ENCODE peak calls at places on chromosomes 2 and 18, in six cellular contexts. One of them, this sample, is unnamed.

GRCh38 chr2:241020201-241020600 is 21.8 kb downstream of the SNED1 start:
- DNase-seq in cardiac fibroblast: no peak
- DNase-seq in spleen: no peak
- DNase-seq in A549: no peak
- DNase-seq in NB4: no peak
- DNase-seq in fibroblast of lung: no peak
- DNase-seq in this sample: no peak

GRCh38 chr2:178333851-178334250 is 117.1 kb downstream of the PRKRA start:
- DNase-seq in cardiac fibroblast: no peak
- DNase-seq in spleen: no peak
- DNase-seq in A549: no peak
- DNase-seq in NB4: no peak
- DNase-seq in fibroblast of lung: no peak
- DNase-seq in this sample: no peak

GRCh38 chr2:238441262-238442114 is 14.8 kb downstream of the ASB1 start:
- DNase-seq in cardiac fibroblast: no peak
- DNase-seq in spleen: no peak
- DNase-seq in A549: no peak
- DNase-seq in NB4: no peak
- DNase-seq in fibroblast of lung: peak
- DNase-seq in this sample: peak

GRCh38 chr2:20439193-20439475 is 7.7 kb upstream of the RHOB start:
- DNase-seq in cardiac fibroblast: peak
- DNase-seq in spleen: no peak
- DNase-seq in A549: no peak
- DNase-seq in NB4: no peak
- DNase-seq in fibroblast of lung: no peak
- DNase-seq in this sample: peak

GRCh38 chr2:10091182-10091932 is 11.1 kb upstream of the CYS1 start:
- DNase-seq in cardiac fibroblast: no peak
- DNase-seq in spleen: peak
- DNase-seq in A549: no peak
- DNase-seq in NB4: peak
- DNase-seq in fibroblast of lung: no peak
- DNase-seq in this sample: no peak

GRCh38 chr2:67311536-67311935 is 85.6 kb upstream of the ETAA1 start:
- DNase-seq in cardiac fibroblast: peak
- DNase-seq in spleen: no peak
- DNase-seq in A549: no peak
- DNase-seq in NB4: no peak
- DNase-seq in fibroblast of lung: peak
- DNase-seq in this sample: peak

GRCh38 chr2:7672685-7673071 is 755.5 kb downstream of the RNF144A start:
- DNase-seq in cardiac fibroblast: no peak
- DNase-seq in spleen: no peak
- DNase-seq in A549: no peak
- DNase-seq in NB4: no peak
- DNase-seq in fibroblast of lung: no peak
- DNase-seq in this sample: no peak

GRCh38 chr2:214489181-214489580 is 78.3 kb downstream of the VWC2L start:
- DNase-seq in cardiac fibroblast: no peak
- DNase-seq in spleen: no peak
- DNase-seq in A549: no peak
- DNase-seq in NB4: no peak
- DNase-seq in fibroblast of lung: no peak
- DNase-seq in this sample: no peak

GRCh38 chr18:12242658-12243260 is 11.4 kb upstream of the CIDEA start:
- DNase-seq in cardiac fibroblast: no peak
- DNase-seq in spleen: peak
- DNase-seq in A549: no peak
- DNase-seq in NB4: no peak
- DNase-seq in fibroblast of lung: no peak
- DNase-seq in this sample: no peak

GRCh38 chr2:152694161-152694661 is 23.1 kb downstream of the PRPF40A start:
- DNase-seq in cardiac fibroblast: peak
- DNase-seq in spleen: no peak
- DNase-seq in A549: peak
- DNase-seq in NB4: no peak
- DNase-seq in fibroblast of lung: peak
- DNase-seq in this sample: peak

GRCh38 chr18:57906852-57907251 is 103.7 kb upstream of the ATP8B1 start:
- DNase-seq in cardiac fibroblast: no peak
- DNase-seq in spleen: no peak
- DNase-seq in A549: peak
- DNase-seq in NB4: no peak
- DNase-seq in fibroblast of lung: no peak
- DNase-seq in this sample: no peak

GRCh38 chr2:158031371-158031770 is 70.3 kb upstream of the UPP2 start:
- DNase-seq in cardiac fibroblast: no peak
- DNase-seq in spleen: no peak
- DNase-seq in A549: no peak
- DNase-seq in NB4: no peak
- DNase-seq in fibroblast of lung: peak
- DNase-seq in this sample: no peak

GRCh38 chr18:2173464-2173863 is 397.8 kb downstream of the METTL4 start:
- DNase-seq in cardiac fibroblast: peak
- DNase-seq in spleen: no peak
- DNase-seq in A549: no peak
- DNase-seq in NB4: peak
- DNase-seq in fibroblast of lung: peak
- DNase-seq in this sample: peak

GRCh38 chr18:2169656-2170055 is 401.6 kb downstream of the METTL4 start:
- DNase-seq in cardiac fibroblast: no peak
- DNase-seq in spleen: no peak
- DNase-seq in A549: no peak
- DNase-seq in NB4: no peak
- DNase-seq in fibroblast of lung: peak
- DNase-seq in this sample: no peak

GRCh38 chr18:2164644-2165287 is 406.5 kb downstream of the METTL4 start:
- DNase-seq in cardiac fibroblast: no peak
- DNase-seq in spleen: no peak
- DNase-seq in A549: no peak
- DNase-seq in NB4: no peak
- DNase-seq in fibroblast of lung: no peak
- DNase-seq in this sample: no peak

GRCh38 chr18:2171840-2172625 is 399.3 kb downstream of the METTL4 start:
- DNase-seq in cardiac fibroblast: no peak
- DNase-seq in spleen: no peak
- DNase-seq in A549: no peak
- DNase-seq in NB4: no peak
- DNase-seq in fibroblast of lung: no peak
- DNase-seq in this sample: no peak

GRCh38 chr18:2168022-2168421 is 403.3 kb downstream of the METTL4 start:
- DNase-seq in cardiac fibroblast: no peak
- DNase-seq in spleen: no peak
- DNase-seq in A549: no peak
- DNase-seq in NB4: no peak
- DNase-seq in fibroblast of lung: no peak
- DNase-seq in this sample: no peak
- H3K4me3 ChIP-seq in cardiac fibroblast: no peak
- H3K4me3 ChIP-seq in spleen: no peak
- H3K4me3 ChIP-seq in A549: no peak
- H3K4me3 ChIP-seq in NB4: no peak
- H3K4me3 ChIP-seq in fibroblast of lung: no peak
- H3K4me3 ChIP-seq in this sample: no peak

DNA sequence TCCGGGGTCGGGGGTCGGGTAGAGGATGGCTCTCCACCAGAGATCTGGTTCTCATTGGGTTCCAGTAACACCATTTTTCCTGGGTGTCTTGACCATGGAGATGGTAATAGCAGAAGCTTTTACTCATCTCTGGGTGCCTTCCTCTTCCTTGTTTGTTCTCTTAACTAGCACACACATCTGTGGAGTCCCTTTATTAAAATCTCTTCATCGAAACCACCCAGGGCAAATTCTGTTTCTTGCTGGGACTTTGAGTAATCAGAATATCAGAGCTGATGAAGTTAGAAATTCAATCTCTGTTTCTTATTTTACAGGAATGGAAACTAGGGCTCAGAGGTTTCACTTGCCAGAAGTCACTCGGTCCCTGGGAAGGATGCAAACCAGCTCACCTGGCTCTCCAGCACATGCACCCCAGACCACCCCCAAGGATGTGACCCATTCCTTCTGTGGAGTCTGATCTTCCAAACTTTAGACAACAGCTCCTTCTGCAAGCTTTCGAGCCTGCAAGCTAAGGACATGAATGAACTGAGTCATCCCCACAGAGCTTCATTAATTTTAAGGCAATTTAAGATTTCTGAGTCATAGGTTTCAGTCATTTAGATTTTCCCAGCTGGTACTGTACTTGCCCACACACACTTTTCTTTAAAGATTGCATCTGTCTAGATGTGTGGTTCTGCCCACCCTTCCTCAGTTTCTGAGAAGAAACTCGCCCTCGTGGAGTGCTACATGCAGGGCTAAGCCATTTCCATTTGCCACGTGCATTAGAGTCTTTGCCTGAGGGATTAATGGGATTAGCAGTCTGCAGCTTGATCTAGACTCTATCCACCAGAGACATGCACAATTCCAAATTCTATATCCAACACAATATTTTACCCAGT is 14.7 kb upstream of the TRIB2 start:
- DNase-seq in cardiac fibroblast: peak
- DNase-seq in spleen: no peak
- DNase-seq in A549: no peak
- DNase-seq in NB4: no peak
- DNase-seq in fibroblast of lung: peak
- DNase-seq in this sample: peak
- H3K4me3 ChIP-seq in cardiac fibroblast: no peak
- H3K4me3 ChIP-seq in spleen: no peak
- H3K4me3 ChIP-seq in A549: no peak
- H3K4me3 ChIP-seq in NB4: no peak
- H3K4me3 ChIP-seq in fibroblast of lung: no peak
- H3K4me3 ChIP-seq in this sample: no peak

GRCh38 chr2:37934591-37935513 is 9.8 kb downstream of the RMDN2 start:
- DNase-seq in cardiac fibroblast: no peak
- DNase-seq in spleen: no peak
- DNase-seq in A549: no peak
- DNase-seq in NB4: no peak
- DNase-seq in fibroblast of lung: no peak
- DNase-seq in this sample: no peak
- H3K4me3 ChIP-seq in cardiac fibroblast: peak
- H3K4me3 ChIP-seq in spleen: no peak
- H3K4me3 ChIP-seq in A549: no peak
- H3K4me3 ChIP-seq in NB4: no peak
- H3K4me3 ChIP-seq in fibroblast of lung: peak
- H3K4me3 ChIP-seq in this sample: peak

DNA sequence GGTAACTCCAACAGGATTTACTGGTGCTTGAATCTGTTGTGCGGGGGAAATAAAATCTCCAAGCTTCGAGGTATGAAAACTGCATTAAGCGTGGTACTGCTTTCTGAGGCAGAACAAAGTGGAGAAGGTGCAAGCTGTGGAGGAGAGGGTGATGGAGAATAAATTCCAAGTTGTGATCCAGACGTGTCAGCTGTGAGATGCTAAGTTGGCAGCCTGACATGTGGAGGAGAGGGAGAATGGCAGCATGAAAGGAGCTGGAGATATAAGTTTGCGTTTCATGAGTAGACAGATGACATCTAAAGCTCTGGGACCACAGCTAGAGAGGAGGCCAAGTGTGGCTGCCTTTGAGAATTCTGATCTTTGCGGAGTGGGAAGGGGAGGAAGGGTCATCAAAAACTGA is 411.8 kb downstream of the FBXO15 start:
- DNase-seq in cardiac fibroblast: no peak
- DNase-seq in spleen: no peak
- DNase-seq in A549: no peak
- DNase-seq in NB4: no peak
- DNase-seq in fibroblast of lung: no peak
- DNase-seq in this sample: no peak
- H3K4me3 ChIP-seq in cardiac fibroblast: no peak
- H3K4me3 ChIP-seq in spleen: no peak
- H3K4me3 ChIP-seq in A549: no peak
- H3K4me3 ChIP-seq in NB4: no peak
- H3K4me3 ChIP-seq in fibroblast of lung: no peak
- H3K4me3 ChIP-seq in this sample: no peak

GRCh38 chr18:63321291-63321690 is 1.7 kb upstream of the BCL2 start:
- DNase-seq in cardiac fibroblast: no peak
- DNase-seq in spleen: no peak
- DNase-seq in A549: no peak
- DNase-seq in NB4: no peak
- DNase-seq in fibroblast of lung: no peak
- DNase-seq in this sample: no peak
- H3K4me3 ChIP-seq in cardiac fibroblast: no peak
- H3K4me3 ChIP-seq in spleen: no peak
- H3K4me3 ChIP-seq in A549: no peak
- H3K4me3 ChIP-seq in NB4: peak
- H3K4me3 ChIP-seq in fibroblast of lung: no peak
- H3K4me3 ChIP-seq in this sample: no peak

DNA sequence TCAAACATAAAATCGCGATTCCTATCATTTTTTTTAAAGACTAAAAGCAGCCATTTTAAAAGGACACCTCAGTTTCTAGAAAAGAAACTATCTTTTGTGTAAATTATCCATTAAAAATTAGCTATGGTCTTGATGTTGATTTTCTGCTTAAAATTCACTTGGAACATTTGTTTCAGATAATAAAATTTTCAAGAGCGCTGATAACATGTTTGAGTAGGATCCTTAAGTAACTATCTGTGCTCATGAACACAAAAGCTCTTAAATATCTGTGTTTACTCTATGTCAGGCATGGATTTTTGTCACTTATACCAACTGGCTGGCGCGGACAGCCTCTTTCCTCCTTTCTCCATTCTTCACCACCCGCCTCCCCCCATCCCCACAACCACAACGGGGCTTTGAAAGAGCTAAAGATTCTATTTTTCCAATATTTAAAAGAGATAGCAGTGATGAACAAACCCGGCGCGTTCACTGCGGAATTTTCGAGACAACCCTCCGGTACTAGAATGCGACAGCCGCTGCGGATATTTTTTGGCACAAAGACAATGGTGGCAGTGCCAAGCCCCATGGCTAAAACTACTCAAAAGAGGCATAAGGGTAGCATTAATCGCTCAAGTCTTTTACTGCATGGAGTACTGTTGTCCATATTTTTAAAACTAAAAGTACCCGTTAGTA is 181.5 kb downstream of the TCF4 start:
- DNase-seq in cardiac fibroblast: no peak
- DNase-seq in spleen: no peak
- DNase-seq in A549: no peak
- DNase-seq in NB4: no peak
- DNase-seq in fibroblast of lung: no peak
- DNase-seq in this sample: no peak
- H3K4me3 ChIP-seq in cardiac fibroblast: no peak
- H3K4me3 ChIP-seq in spleen: no peak
- H3K4me3 ChIP-seq in A549: no peak
- H3K4me3 ChIP-seq in NB4: no peak
- H3K4me3 ChIP-seq in fibroblast of lung: no peak
- H3K4me3 ChIP-seq in this sample: peak

GRCh38 chr2:63055510-63056308 is 5.1 kb downstream of the OTX1 start:
- DNase-seq in cardiac fibroblast: no peak
- DNase-seq in spleen: no peak
- DNase-seq in A549: no peak
- DNase-seq in NB4: no peak
- DNase-seq in fibroblast of lung: no peak
- DNase-seq in this sample: no peak
- H3K4me3 ChIP-seq in cardiac fibroblast: no peak
- H3K4me3 ChIP-seq in spleen: no peak
- H3K4me3 ChIP-seq in A549: no peak
- H3K4me3 ChIP-seq in NB4: no peak
- H3K4me3 ChIP-seq in fibroblast of lung: peak
- H3K4me3 ChIP-seq in this sample: no peak

DNA sequence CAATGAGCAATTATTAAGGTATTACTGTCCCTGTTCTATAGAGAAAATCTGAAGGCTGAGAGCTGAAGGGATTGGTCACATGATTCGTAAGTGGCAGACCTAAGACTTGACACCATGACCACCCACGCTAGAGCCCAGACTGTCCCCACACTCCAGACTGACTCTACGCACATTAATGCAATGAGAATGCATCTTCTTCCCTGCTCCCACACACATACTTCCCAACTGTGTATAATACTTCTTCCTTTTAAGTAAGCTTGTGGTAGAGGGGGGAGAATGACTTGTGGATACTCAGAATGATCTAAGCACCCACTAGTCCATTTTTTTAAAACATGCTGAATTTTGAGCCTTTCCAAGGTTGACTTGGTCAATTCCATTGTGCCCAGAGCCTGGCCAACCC is 28.8 kb downstream of the ALK start:
- DNase-seq in cardiac fibroblast: no peak
- DNase-seq in spleen: no peak
- DNase-seq in A549: no peak
- DNase-seq in NB4: no peak
- DNase-seq in fibroblast of lung: peak
- DNase-seq in this sample: no peak
- H3K4me3 ChIP-seq in cardiac fibroblast: no peak
- H3K4me3 ChIP-seq in spleen: no peak
- H3K4me3 ChIP-seq in A549: no peak
- H3K4me3 ChIP-seq in NB4: no peak
- H3K4me3 ChIP-seq in fibroblast of lung: no peak
- H3K4me3 ChIP-seq in this sample: no peak

This sample was measured in fibroblast of villous mesenchyme.